ENCODE peak calls at places on chromosomes 13 and 19, in seven cellular contexts. K is naive thymus-derived CD4-positive, alpha-beta T cell; U is heart left ventricle; N is uterus; T is DND-41; Z is left ventricle myocardium inferior; V is effector memory CD4-positive, alpha-beta T cell. A is an unnamed sample. For H3K4me1, the result is how much of the 10 kb centered on the place peaks cover.

GRCh38 chr13:113952983-113953520 is 20.8 kb downstream of the C13orf46 start:
- DNase-seq in T (no peak), U (peak), Z (no peak), N (no peak), K (no peak), V (no peak), A (no peak)

GRCh38 chr19:52138614-52139290 is 986 bp downstream of the ZNF616 start:
- DNase-seq in Z (no peak), K (no peak), V (no peak), T (peak), U (peak), N (peak), A (no peak)

GRCh38 chr13:112521073-112521685 is 66.8 kb downstream of the TUBGCP3 start:
- DNase-seq in Z (no peak), N (no peak), U (no peak), K (no peak), V (no peak), T (no peak), A (no peak)

GRCh38 chr13:40115456-40115855 is 460.0 kb downstream of the COG6 start:
- DNase-seq in Z (no peak), U (no peak), T (no peak), K (no peak), V (no peak), N (no peak), A (no peak)

GRCh38 chr13:51731759-51732158 is 72.2 kb downstream of the DHRS12 start:
- DNase-seq in Z (no peak), U (no peak), N (no peak), K (no peak), T (no peak), V (no peak), A (no peak)

GRCh38 chr13:106318941-106319411 is 216.5 kb downstream of the EFNB2 start:
- DNase-seq in V (no peak), K (no peak), U (no peak), Z (no peak), N (peak), T (no peak), A (no peak)

GRCh38 chr13:54573186-54573585 is 1544.6 kb downstream of the OLFM4 start:
- DNase-seq in T (no peak), N (no peak), V (no peak), K (no peak), Z (no peak), U (no peak), A (no peak)

GRCh38 chr13:86445584-86446140 is 646.4 kb upstream of the SLITRK6 start:
- DNase-seq in T (no peak), V (no peak), U (no peak), K (no peak), N (no peak), Z (no peak), A (no peak)

GRCh38 chr13:44373601-44374347 is at the start of gene SERP2:
- DNase-seq in V (no peak), Z (peak), U (peak), N (peak), K (no peak), T (no peak), A (no peak)

GRCh38 chr19:44303976-44304568 is 753 bp downstream of the ZNF235 start:
- DNase-seq in V (no peak), T (no peak), K (no peak), Z (no peak), N (no peak), U (no peak), A (peak)

GRCh38 chr19:10797078-10797477 is 38.9 kb downstream of the TMED1 start:
- DNase-seq in U (no peak), K (no peak), V (peak), T (no peak), N (no peak), Z (no peak), A (no peak)

GRCh38 chr19:7830272-7830771 is 304 bp downstream of the EVI5L start:
- DNase-seq in Z (peak), N (peak), K (no peak), T (no peak), U (peak), V (no peak), A (no peak)

GRCh38 chr13:59182241-59182640 is 981.5 kb downstream of the DIAPH3 start:
- DNase-seq in N (no peak), Z (no peak), T (no peak), U (no peak), V (no peak), K (no peak), A (no peak)

GRCh38 chr13:110382229-110382628 is 75.1 kb downstream of the COL4A2 start:
- DNase-seq in N (no peak), V (no peak), T (no peak), K (no peak), Z (no peak), U (no peak), A (no peak)

DNA sequence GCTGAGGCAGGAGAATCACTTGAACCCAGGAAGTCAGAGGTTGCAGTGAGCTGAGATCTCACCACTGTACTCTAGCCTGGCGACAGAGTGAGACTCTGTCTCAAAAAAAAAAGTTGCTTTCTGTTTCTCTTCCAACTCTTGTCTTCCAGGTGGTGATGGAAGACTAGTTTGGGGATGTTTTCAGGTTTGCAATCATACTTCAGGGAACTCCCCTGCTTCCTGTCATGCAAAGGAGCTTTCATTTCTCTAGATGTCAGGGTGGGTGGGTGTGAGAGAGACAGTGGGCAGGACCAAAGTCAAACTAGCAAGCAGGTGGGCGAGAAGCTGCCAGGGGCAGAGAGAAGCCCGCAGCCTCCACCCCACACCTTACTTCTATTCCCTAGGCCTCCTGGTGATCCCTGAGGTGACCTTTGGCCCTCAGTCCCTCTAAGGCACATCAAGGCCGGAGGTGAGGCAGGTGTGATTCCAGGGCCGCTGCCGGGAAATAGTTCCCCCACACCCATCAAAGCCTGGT is 25.7 kb downstream of the CCNE1 start:
- DNase-seq in T (no peak), Z (no peak), N (no peak), K (peak), U (no peak), V (no peak), A (no peak)
- H3K4me3 ChIP-seq in T (no peak), Z (no peak), N (no peak), K (no peak), U (no peak), V (no peak), A (no peak)

DNA sequence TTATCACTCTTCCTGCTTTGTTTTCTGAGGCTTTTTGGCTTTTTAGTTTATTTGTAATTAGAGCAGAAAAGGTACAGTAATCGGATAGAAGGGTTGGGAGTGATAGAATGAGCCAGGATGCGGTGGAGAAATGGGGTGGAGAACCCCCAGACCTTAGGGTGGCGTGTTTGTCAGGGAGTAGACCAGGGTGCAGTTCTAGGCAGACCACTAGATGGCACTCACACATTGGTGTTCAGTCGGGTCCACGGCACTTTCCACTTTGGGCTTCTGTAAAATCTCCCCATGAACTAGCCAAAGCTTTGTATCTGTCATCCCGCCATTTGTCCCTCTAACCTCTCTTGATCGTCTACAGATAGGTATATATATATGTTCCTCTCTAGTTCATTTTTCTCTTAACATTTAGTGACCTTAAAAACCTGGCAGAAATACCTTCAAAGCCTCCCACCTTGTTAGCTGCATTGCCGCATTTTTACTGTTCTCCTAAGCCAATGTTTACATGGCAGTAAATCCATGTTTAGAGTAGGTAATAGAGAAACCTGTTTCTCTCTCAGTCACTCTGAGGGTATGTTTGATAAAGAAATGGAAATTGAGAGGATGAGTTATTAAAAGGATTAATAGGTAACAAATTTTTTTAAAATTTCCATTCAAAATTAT is 154.9 kb downstream of the TM9SF2 start:
- DNase-seq in V (peak), T (peak), U (peak), Z (peak), N (peak), K (peak), A (peak)
- H3K4me1 ChIP-seq in V (under half), T (under half), U (under half), Z (under half), N (under half), K (under half), A (under half)

DNA sequence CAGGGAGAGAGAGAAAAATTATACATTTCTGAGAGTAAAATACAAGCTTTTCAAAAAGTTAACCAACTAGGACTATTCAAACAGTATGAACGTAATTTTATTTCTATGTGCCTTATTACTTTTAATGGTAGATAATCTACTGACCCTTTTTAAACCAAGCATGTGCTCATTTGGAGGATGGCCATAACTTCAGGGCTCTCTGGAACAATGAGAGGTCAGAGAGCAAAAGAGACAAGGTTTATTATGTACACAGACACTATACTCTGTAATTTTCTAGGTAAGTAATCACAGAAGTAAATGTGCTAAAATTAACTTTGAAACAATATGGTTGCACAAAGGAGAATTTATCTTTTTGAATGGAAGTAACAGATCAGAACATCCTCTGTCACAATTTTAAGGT is 1.1 kb downstream of the POSTN start:
- DNase-seq in K (no peak), V (no peak), N (no peak), T (no peak), Z (no peak), U (no peak), A (no peak)
- H3K4me3 ChIP-seq in K (no peak), V (no peak), N (no peak), T (no peak), Z (peak), U (peak), A (no peak)

DNA sequence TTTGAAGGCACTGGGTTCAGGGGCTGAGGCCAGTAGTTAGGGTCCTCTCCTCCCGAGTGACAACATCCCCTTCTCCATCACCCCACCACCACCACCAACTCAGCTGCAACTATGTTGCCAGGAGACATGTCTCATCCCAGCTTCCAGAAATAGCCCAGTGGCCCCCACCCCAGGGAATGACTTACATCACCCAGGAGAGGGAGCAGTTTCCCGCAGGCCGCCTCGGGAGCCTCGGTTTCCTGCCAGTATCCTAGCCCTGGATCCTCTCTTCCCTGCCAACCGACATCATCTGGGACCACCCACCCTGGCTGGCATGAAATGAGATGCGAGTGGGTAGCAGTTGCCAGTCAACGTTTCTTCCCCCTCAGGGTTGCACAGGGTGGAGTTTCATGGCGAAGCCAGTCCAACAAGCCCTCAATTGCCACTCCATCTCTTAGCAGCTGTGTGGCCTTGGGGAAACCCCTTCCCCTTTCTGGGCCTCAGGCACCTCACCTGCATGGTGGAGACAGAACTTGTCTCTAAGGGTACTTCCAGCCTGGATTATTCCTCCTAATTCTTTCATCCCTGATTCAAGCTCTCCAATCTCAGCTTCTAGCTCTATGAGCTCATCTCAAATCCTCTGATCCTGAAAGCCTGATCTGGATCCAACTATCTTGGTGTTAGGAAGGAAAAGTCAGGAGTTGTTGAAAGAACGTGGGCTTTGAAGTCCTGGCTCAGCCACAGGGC is 3.9 kb upstream of the GSK3A start:
- DNase-seq in N (peak), Z (peak), K (no peak), U (peak), V (no peak), T (no peak), A (peak)
- H3K4me1 ChIP-seq in N (under half), Z (half or more), K (under half), U (under half), V (under half), T (under half), A (half or more)

GRCh38 chr19:54470991-54471782 is 1.9 kb downstream of the CDC42EP5 start:
- DNase-seq in N (no peak), U (peak), Z (peak), T (no peak), V (no peak), K (no peak), A (no peak)
- H3K4me3 ChIP-seq in N (peak), U (peak), Z (peak), T (no peak), V (no peak), K (no peak), A (peak)

A was measured in right atrium auricular region.